ENCODE peak calls at places on chromosomes 3 and 15, in five cellular contexts. Q, Z, I, A and C are unnamed samples.

GRCh38 chr3:47634996-47635395 is 56.3 kb upstream of the CSPG5 start:
- DNase-seq in A (no peak), I (no peak), Z (no peak), Q (no peak), C (no peak)

GRCh38 chr3:41716391-41716910 is 245.5 kb downstream of the ULK4 start:
- DNase-seq in Q (no peak), Z (no peak), I (no peak), A (no peak), C (no peak)

GRCh38 chr3:71533588-71533987 is 49.9 kb downstream of the FOXP1 start:
- DNase-seq in I (no peak), Z (no peak), A (no peak), Q (no peak), C (no peak)

GRCh38 chr3:63370094-63370493 is 92.0 kb downstream of the SYNPR start:
- DNase-seq in Z (no peak), A (no peak), I (no peak), Q (no peak), C (no peak)

GRCh38 chr3:96449803-96450202 is 364.6 kb upstream of the EPHA6 start:
- DNase-seq in A (no peak), Z (no peak), I (no peak), Q (no peak), C (peak; percentile 48)

GRCh38 chr15:62603757-62604156 is 438.7 kb upstream of the C2CD4B start:
- DNase-seq in Z (no peak), A (no peak), Q (no peak), I (no peak), C (peak; percentile 74)

GRCh38 chr3:41985018-41985417 is 23.1 kb upstream of the ULK4 start:
- DNase-seq in Z (no peak), A (no peak), Q (no peak), I (no peak), C (no peak)

GRCh38 chr3:58043933-58044332 is 35.7 kb downstream of the FLNB start:
- DNase-seq in Q (no peak), I (no peak), Z (no peak), A (no peak), C (no peak)

GRCh38 chr3:192957441-192957951 is 39.8 kb upstream of the MB21D2 start:
- DNase-seq in Q (peak; percentile 60), Z (no peak), I (peak; percentile 25), A (no peak), C (peak; percentile 2)

GRCh38 chr3:52025453-52025852 is 29.8 kb upstream of the RPL29 start:
- DNase-seq in Q (peak; percentile 74), I (no peak), Z (no peak), A (no peak), C (no peak)

DNA sequence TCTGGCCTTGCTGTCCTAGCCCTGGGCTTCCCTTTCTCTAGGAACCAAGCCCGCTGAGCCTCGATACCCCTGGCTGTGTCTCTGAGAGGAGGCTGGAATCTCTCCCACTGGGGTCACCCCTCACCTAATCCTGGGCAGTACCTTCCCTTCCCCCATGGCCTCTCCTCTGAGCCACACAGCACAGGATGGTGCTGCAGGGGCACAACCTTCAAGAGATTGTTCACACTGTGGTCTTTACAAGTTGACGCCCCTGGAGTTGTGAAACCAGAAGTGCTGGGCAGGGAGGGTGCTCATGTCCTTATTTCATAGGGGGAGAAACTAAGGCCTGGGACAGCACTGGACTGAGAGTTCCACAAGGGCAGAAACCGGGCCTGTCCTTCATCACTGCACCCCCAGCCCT is 70.9 kb upstream of the TMEM115 start:
- DNase-seq in Q (no peak), Z (no peak), A (no peak), I (no peak), C (no peak)
- H3K9me3 ChIP-seq in Q (no peaks in the 10 kb centered on the region), Z (no peaks in the 10 kb centered on the region), A (no peaks in the 10 kb centered on the region), I (no peaks in the 10 kb centered on the region), C (no peaks in the 10 kb centered on the region)

GRCh38 chr15:20272422-20273184 is 269.0 kb downstream of the GOLGA6L6 start:
- DNase-seq in Q (no peak), I (no peak), Z (no peak), A (no peak), C (no peak)
- H3K9me3 ChIP-seq in Q (peaks cover 4% of the 10 kb centered on the region), I (peaks cover 17% of the 10 kb centered on the region), Z (no peaks in the 10 kb centered on the region), A (no peaks in the 10 kb centered on the region), C (peaks cover 3% of the 10 kb centered on the region)

GRCh38 chr3:158617982-158618875 is 26.1 kb upstream of the GFM1 start:
- DNase-seq in Z (no peak), Q (no peak), A (no peak), I (no peak), C (no peak)
- H3K9me3 ChIP-seq in Z (no peaks in the 10 kb centered on the region), Q (no peaks in the 10 kb centered on the region), A (no peaks in the 10 kb centered on the region), I (peaks cover 25% of the 10 kb centered on the region), C (no peaks in the 10 kb centered on the region)

GRCh38 chr3:15623535-15624450 is 22.2 kb downstream of the BTD start:
- DNase-seq in Q (no peak), I (no peak), A (no peak), Z (no peak), C (no peak)
- H3K9me3 ChIP-seq in Q (no peaks in the 10 kb centered on the region), I (peaks cover 27% of the 10 kb centered on the region), A (no peaks in the 10 kb centered on the region), Z (no peaks in the 10 kb centered on the region), C (no peaks in the 10 kb centered on the region)

DNA sequence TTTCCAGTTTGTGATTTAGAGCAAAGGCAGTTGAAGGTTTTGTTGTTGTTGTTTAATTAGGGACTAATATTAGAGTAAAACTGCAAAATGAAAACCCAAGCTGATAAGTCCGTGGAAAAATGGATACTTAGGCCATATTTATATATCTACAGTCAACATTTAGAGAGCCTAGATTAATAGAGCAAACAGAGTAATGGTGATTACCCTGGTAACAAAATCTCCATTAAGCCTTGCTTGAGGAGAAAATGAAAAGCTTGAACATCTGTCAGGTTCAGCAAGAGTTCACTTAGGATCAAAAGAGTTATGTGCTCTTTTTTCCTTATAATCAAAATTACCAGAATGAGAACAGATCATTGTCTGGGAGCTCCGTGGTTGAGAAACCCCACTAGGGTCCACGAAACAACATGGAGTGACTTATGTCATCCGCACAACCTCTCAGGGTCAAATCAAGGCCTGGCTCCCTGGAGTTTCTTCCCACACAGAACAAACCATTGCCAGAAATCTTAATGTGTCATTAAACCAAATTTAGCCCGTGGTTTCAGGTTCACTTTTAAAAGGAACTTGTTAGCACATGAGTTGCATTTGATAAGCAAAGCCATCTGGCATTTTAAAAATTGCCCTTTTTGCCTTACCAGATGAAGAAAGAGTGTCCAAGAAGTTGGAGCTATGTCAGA is 381.2 kb downstream of the GABRB3 start:
- DNase-seq in Z (no peak), A (no peak), I (no peak), Q (no peak), C (no peak)
- H3K9me3 ChIP-seq in Z (no peaks in the 10 kb centered on the region), A (no peaks in the 10 kb centered on the region), I (no peaks in the 10 kb centered on the region), Q (no peaks in the 10 kb centered on the region), C (no peaks in the 10 kb centered on the region)